ENCODE peak calls at places on chromosomes 1 and 21, in four cellular contexts. U, F, O and X are unnamed samples.
A peak's percentile ranks its signal among the peaks of the same experiment; 100 is the strongest.

GRCh38 chr1:10761503-10762152 is 34.8 kb downstream of the CASZ1 start:
- DNase-seq in F (no peak), U (no peak), O (peak; percentile 13), X (no peak)

GRCh38 chr1:85278853-85279314 is 2.5 kb upstream of the BCL10 start:
- DNase-seq in F (no peak), O (peak; percentile 98), U (no peak), X (no peak)

GRCh38 chr1:114328505-114328904 is 174.8 kb upstream of the SYT6 start:
- DNase-seq in O (no peak), U (no peak), F (no peak), X (no peak)

GRCh38 chr1:156090138-156090821 is 8.0 kb upstream of the MEX3A start:
- DNase-seq in U (no peak), O (no peak), F (no peak), X (no peak)

GRCh38 chr1:233607252-233608119 is 6.4 kb upstream of the KCNK1 start:
- DNase-seq in U (no peak), O (peak; percentile 87), F (no peak), X (no peak)

GRCh38 chr1:212597495-212597894 is 11.1 kb upstream of the ATF3 start:
- DNase-seq in F (no peak), U (no peak), O (peak; percentile 18), X (no peak)

GRCh38 chr1:92461364-92462097 is 25.2 kb downstream of the GFI1 start:
- DNase-seq in F (no peak), U (no peak), O (no peak), X (no peak)

GRCh38 chr1:12059722-12060464 is 3.2 kb upstream of the TNFRSF8 start:
- DNase-seq in U (no peak), O (no peak), F (no peak), X (no peak)

GRCh38 chr21:45586289-45586858 is 44.1 kb upstream of the SLC19A1 start:
- DNase-seq in U (no peak), F (no peak), O (no peak), X (peak; percentile 26)

GRCh38 chr1:230166366-230167132 is 99.5 kb downstream of the GALNT2 start:
- DNase-seq in F (no peak), O (no peak), U (no peak), X (no peak)

GRCh38 chr1:232328496-232329102 is 301.3 kb downstream of the SIPA1L2 start:
- DNase-seq in F (no peak), U (no peak), O (no peak), X (no peak)

GRCh38 chr1:150807257-150807637 is 813 bp downstream of the CTSK start:
- DNase-seq in F (no peak), U (no peak), O (no peak), X (no peak)

GRCh38 chr1:150268342-150268705 is 492 bp downstream of the APH1A start:
- DNase-seq in U (no peak), F (peak; percentile 35), O (peak; percentile 57), X (no peak)

GRCh38 chr21:44931501-44932365 is 8.1 kb upstream of the SLX9 start:
- DNase-seq in U (no peak), O (no peak), F (no peak), X (no peak)

GRCh38 chr1:165442053-165442452 is 2.9 kb downstream of the RXRG start:
- DNase-seq in F (no peak), O (no peak), U (no peak), X (no peak)

GRCh38 chr1:2611034-2611501 is 21.7 kb downstream of the MMEL1 start:
- DNase-seq in O (no peak), F (no peak), U (no peak), X (peak; percentile 61)

GRCh38 chr1:193308438-193308837 is 122.0 kb upstream of the B3GALT2 start:
- DNase-seq in O (no peak), U (no peak), F (no peak), X (no peak)

GRCh38 chr1:12473596-12474329 is 144.2 kb downstream of the DHRS3 start:
- DNase-seq in F (no peak), O (no peak), U (no peak), X (no peak)

GRCh38 chr1:81254560-81254959 is 546.2 kb upstream of the ADGRL2 start:
- DNase-seq in F (no peak), U (no peak), O (peak; percentile 8), X (no peak)

GRCh38 chr1:22287946-22288520 is 145.1 kb upstream of the WNT4 start:
- DNase-seq in U (no peak), O (peak; percentile 35), F (no peak), X (peak; percentile 47)

GRCh38 chr1:107442545-107442944 is 301.7 kb downstream of the NTNG1 start:
- DNase-seq in U (no peak), O (no peak), F (no peak), X (no peak)

GRCh38 chr1:224502459-224503160 is 68.0 kb upstream of the WDR26 start:
- DNase-seq in U (no peak), O (peak; percentile 46), F (no peak), X (no peak)

GRCh38 chr1:198281911-198282310 is 125.1 kb downstream of the NEK7 start:
- DNase-seq in F (no peak), O (peak; percentile 61), U (no peak), X (no peak)

GRCh38 chr21:32955307-32955937 is 70.3 kb upstream of the OLIG2 start:
- DNase-seq in F (no peak), O (no peak), U (no peak), X (no peak)

GRCh38 chr1:118951270-118951936 is 36.7 kb downstream of the TBX15 start:
- DNase-seq in F (no peak), O (no peak), U (no peak), X (no peak)

GRCh38 chr1:50368179-50369007 is 54.9 kb downstream of the DMRTA2 start:
- DNase-seq in U (no peak), F (peak; percentile 17), O (no peak), X (no peak)

GRCh38 chr1:212858055-212858460 is at the start of gene FLVCR1:
- DNase-seq in F (peak; percentile 90), U (peak; percentile 88), O (peak; percentile 88), X (peak; percentile 99)

GRCh38 chr1:153616144-153616884 is at the start of gene S100A14:
- DNase-seq in U (no peak), O (peak; percentile 86), F (no peak), X (peak; percentile 86)

GRCh38 chr1:220484135-220484534 is 43.8 kb upstream of the MARK1 start:
- DNase-seq in F (no peak), U (no peak), O (no peak), X (no peak)

GRCh38 chr1:204601979-204602653 is 83.4 kb downstream of the LRRN2 start:
- DNase-seq in O (no peak), F (no peak), U (no peak), X (no peak)

GRCh38 chr1:13792429-13792828 is 92.4 kb downstream of the PRDM2 start:
- DNase-seq in O (peak; percentile 50), U (no peak), F (no peak), X (no peak)

GRCh38 chr1:245583575-245584330 is 429.0 kb downstream of the KIF26B start:
- DNase-seq in O (peak; percentile 40), F (no peak), U (no peak), X (peak; percentile 31)

GRCh38 chr1:26284597-26285351 is 4.9 kb downstream of the SH3BGRL3 start:
- DNase-seq in O (peak; percentile 96), F (peak; percentile 93), U (peak; percentile 44), X (peak; percentile 93)

GRCh38 chr1:21099034-21099868 is 77.4 kb downstream of the EIF4G3 start:
- DNase-seq in F (no peak), O (peak; percentile 91), U (no peak), X (no peak)

GRCh38 chr1:165116732-165117131 is 239.8 kb downstream of the LMX1A start:
- DNase-seq in O (peak; percentile 98), U (no peak), F (no peak), X (no peak)

GRCh38 chr1:29547300-29547699 is 311.0 kb downstream of the PTPRU start:
- DNase-seq in O (no peak), U (no peak), F (no peak), X (peak; percentile 11)